ENCODE peak calls at places on chromosomes 2 and 18, in seven cellular contexts. H is left ventricle myocardium inferior, E is mucosa of descending colon, G is Calu3, J is WTC11, O is cardiac fibroblast, S is neural progenitor cell. L is an unnamed sample.

GRCh38 chr18:8871484-8871883 is 166.1 kb downstream of the MTCL1 start:
- DNase-seq in H (no peak), E (no peak), G (no peak), J (no peak), O (no peak), S (no peak), L (no peak)

GRCh38 chr2:240578110-240578450 is 8.5 kb upstream of the CAPN10 start:
- DNase-seq in H (peak), E (peak), G (no peak), J (no peak), O (no peak), S (no peak), L (no peak)

GRCh38 chr2:231622963-231623362 is 30.3 kb downstream of the TEX44 start:
- DNase-seq in H (no peak), E (no peak), G (no peak), J (no peak), O (no peak), S (no peak), L (no peak)

GRCh38 chr2:205510345-205510744 is 172.0 kb upstream of the NRP2 start:
- DNase-seq in H (no peak), E (no peak), G (no peak), J (no peak), O (no peak), S (peak), L (no peak)

GRCh38 chr2:120710256-120710655 is 25.4 kb upstream of the GLI2 start:
- DNase-seq in H (no peak), E (no peak), G (no peak), J (peak), O (no peak), S (no peak), L (no peak)

GRCh38 chr2:189379287-189379630 is 62.0 kb upstream of the WDR75 start:
- DNase-seq in H (no peak), E (no peak), G (no peak), J (no peak), O (peak), S (no peak), L (no peak)

GRCh38 chr2:191318729-191319078 is 73.5 kb downstream of the MYO1B start:
- DNase-seq in H (no peak), E (peak), G (peak), J (peak), O (peak), S (peak), L (no peak)

GRCh38 chr2:237935740-237936452 is 30.9 kb upstream of the UBE2F start:
- DNase-seq in H (no peak), E (no peak), G (no peak), J (no peak), O (peak), S (no peak), L (no peak)

GRCh38 chr2:33212151-33212550 is 264.3 kb upstream of the RASGRP3 start:
- DNase-seq in H (no peak), E (no peak), G (no peak), J (no peak), O (peak), S (no peak), L (no peak)

GRCh38 chr2:167785606-167786005 is 461.8 kb downstream of the STK39 start:
- DNase-seq in H (no peak), E (no peak), G (no peak), J (no peak), O (no peak), S (peak), L (no peak)

GRCh38 chr18:45993441-45993840 is 26.3 kb upstream of the EPG5 start:
- DNase-seq in H (no peak), E (no peak), G (peak), J (no peak), O (peak), S (no peak), L (no peak)

GRCh38 chr2:194116861-194117260 is 1540.2 kb upstream of the SLC39A10 start:
- DNase-seq in H (no peak), E (no peak), G (no peak), J (no peak), O (no peak), S (no peak), L (no peak)

GRCh38 chr2:197055045-197055444 is 128.5 kb upstream of the PGAP1 start:
- DNase-seq in H (no peak), E (no peak), G (no peak), J (no peak), O (no peak), S (no peak), L (no peak)

GRCh38 chr2:239279508-239280295 is 121.1 kb downstream of the HDAC4 start:
- DNase-seq in H (no peak), E (peak), G (no peak), J (peak), O (peak), S (no peak), L (no peak)

GRCh38 chr2:232486558-232487384 is 863 bp downstream of the ECEL1 start:
- DNase-seq in H (peak), E (no peak), G (no peak), J (peak), O (no peak), S (no peak), L (no peak)

GRCh38 chr2:44087037-44087713 is 81.5 kb upstream of the PPM1B start:
- DNase-seq in H (peak), E (peak), G (peak), J (peak), O (peak), S (peak), L (no peak)

GRCh38 chr2:63029058-63029457 is 21.6 kb upstream of the OTX1 start:
- DNase-seq in H (no peak), E (no peak), G (no peak), J (no peak), O (no peak), S (no peak), L (no peak)

GRCh38 chr2:164657129-164657528 is 35.8 kb upstream of the GRB14 start:
- DNase-seq in H (no peak), E (no peak), G (no peak), J (no peak), O (peak), S (no peak), L (peak)

GRCh38 chr2:218400167-218400929 is 680 bp downstream of the CTDSP1 start:
- DNase-seq in H (peak), E (peak), G (no peak), J (no peak), O (peak), S (peak), L (no peak)

GRCh38 chr2:18971628-18972027 is 382.3 kb upstream of the NT5C1B start:
- DNase-seq in H (no peak), E (no peak), G (no peak), J (no peak), O (no peak), S (no peak), L (no peak)

GRCh38 chr2:145815933-145816332 is 1296.0 kb upstream of the ZEB2 start:
- DNase-seq in H (no peak), E (no peak), G (no peak), J (no peak), O (no peak), S (no peak), L (no peak)

GRCh38 chr2:150358468-150358807 is 129.0 kb downstream of the RND3 start:
- DNase-seq in H (no peak), E (no peak), G (no peak), J (no peak), O (no peak), S (no peak), L (no peak)

GRCh38 chr18:57844319-57844718 is 41.2 kb upstream of the ATP8B1 start:
- DNase-seq in H (no peak), E (no peak), G (no peak), J (no peak), O (no peak), S (no peak), L (no peak)

GRCh38 chr2:62586981-62587380 is 81.0 kb upstream of the TMEM17 start:
- DNase-seq in H (no peak), E (no peak), G (no peak), J (no peak), O (peak), S (no peak), L (no peak)

GRCh38 chr2:241199286-241199685 is 10.8 kb downstream of the ANO7 start:
- DNase-seq in H (no peak), E (no peak), G (no peak), J (no peak), O (no peak), S (no peak), L (no peak)

GRCh38 chr2:238706673-238707072 is 141.2 kb upstream of the TWIST2 start:
- DNase-seq in H (no peak), E (no peak), G (no peak), J (no peak), O (no peak), S (no peak), L (no peak)

DNA sequence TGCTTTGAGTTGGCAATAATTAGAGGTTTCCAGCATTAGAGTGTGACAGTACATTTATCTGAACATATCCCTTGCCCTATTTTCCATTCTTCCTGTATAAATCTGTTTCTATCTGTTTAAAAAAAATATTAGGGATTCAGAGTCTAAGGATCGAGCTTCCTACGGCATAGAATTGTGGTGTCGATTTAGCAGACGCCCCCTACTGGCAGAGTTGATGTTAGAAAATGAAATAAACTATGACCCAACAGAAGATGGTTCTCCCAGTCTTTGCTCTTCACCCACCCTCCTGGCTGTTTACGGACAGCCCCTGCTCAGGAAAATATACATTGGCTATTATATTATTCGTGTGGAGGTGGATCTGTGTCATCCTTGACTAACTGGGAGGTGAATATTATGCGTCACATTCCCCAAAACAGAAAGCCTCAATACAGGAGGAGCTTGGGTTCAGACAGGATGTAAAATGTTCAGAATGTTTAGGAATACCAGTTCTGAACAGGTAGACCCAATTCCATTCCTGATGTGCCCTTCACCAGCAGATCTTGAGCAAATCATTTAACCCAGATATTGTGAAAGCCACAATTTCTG is 10.6 kb upstream of the ERMN start:
- DNase-seq in H (no peak), E (no peak), G (peak), J (peak), O (peak), S (peak), L (no peak)
- TF ChIP-seq CTCF in H (peak), E (peak), G (peak), J (peak), O (peak), S (peak), L (peak)

GRCh38 chr2:175034728-175035127 is 29.5 kb upstream of the CHN1 start:
- DNase-seq in H (no peak), E (no peak), G (no peak), J (no peak), O (no peak), S (no peak), L (no peak)

GRCh38 chr2:175027755-175028154 is 22.6 kb upstream of the CHN1 start:
- DNase-seq in H (no peak), E (no peak), G (no peak), J (no peak), O (no peak), S (no peak), L (no peak)

GRCh38 chr2:175025946-175026345 is 20.8 kb upstream of the CHN1 start:
- DNase-seq in H (no peak), E (no peak), G (no peak), J (no peak), O (peak), S (no peak), L (no peak)

GRCh38 chr2:175026385-175026784 is 21.2 kb upstream of the CHN1 start:
- DNase-seq in H (no peak), E (no peak), G (no peak), J (no peak), O (no peak), S (no peak), L (no peak)

DNA sequence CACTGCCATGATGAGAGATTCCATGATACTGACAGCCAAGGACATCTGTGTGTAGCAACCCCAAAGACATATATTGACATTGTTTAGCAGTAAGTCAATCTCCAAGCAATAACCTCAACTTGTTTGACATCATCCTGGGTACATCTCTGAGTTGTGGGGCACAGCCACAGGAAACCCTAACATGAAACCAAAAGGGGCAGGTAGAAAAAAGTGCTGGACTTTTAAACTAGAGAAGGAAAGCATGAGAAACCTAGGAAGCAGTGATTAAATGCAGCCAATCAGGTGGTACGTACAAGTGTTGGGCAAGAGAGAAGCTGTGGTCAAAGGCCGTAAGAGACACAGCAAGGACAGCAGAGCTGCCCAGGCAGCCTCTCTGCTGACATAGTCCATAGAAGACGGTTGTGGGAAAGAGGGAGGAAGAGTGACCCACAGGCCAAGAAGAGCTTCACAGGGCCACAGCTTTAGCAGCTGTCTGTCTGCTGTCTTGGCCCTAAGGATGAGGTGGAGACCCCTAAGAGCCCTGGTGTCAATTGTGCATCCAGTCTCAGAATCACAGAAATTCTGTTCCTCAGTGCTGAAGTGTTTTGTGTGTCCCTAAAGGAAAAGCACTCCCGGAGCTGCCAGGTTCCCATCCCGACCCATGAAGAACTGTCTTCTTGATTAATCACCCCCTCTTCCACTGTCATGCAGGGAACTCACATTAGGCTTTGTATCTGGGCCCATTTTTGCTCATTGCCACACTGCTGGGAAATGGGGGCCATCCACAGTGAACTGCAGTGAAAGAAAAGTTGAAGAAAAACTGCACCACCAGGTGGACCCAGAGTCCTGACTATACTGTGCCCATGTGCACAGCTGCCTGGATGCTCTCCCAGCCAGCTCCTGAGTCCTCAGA is 25.4 kb upstream of the CHN1 start:
- DNase-seq in H (no peak), E (no peak), G (peak), J (peak), O (peak), S (peak), L (no peak)
- TF ChIP-seq CTCF in H (peak), E (no peak), G (peak), J (peak), O (peak), S (peak), L (peak)

DNA sequence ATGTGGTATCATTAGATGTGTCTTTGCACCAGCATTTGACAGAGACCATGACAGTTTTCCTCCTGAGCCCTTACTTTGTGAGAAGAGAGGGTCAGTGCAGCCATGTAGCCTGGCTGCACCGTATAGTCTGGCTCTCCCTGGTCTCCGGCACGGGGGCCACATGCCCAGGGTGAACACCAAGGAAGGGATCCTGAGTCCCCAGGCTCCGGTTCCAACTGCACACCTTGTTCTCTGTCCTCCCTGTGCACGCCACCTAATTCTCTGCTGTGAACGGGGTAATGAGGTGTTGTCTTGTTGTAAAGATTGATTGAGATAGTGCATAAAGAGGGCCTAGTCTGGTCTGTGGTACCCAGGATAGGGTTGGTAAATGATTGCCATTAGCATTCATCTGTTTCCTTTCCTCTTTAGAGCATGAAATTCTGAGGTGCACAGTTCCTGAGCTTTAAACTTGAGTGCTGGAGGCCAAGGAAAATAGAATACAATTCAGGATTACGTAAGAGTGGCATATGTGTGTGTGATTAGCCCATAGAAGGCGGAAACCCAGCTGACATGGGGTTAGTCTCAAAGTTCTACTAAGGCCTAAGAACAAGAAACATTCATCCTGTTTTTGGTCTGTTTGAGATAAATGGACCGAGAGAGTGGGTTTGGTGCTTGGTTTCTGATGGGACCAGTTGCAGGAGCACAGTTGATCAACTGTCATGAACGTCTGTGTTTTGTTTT is 55.5 kb downstream of the NCK2 start:
- DNase-seq in H (no peak), E (no peak), G (no peak), J (no peak), O (peak), S (no peak), L (no peak)
- TF ChIP-seq CTCF in H (no peak), E (no peak), G (no peak), J (no peak), O (no peak), S (no peak), L (no peak)

GRCh38 chr2:151614606-151615306 is 119.5 kb downstream of the NEB start:
- DNase-seq in H (no peak), E (no peak), G (no peak), J (no peak), O (no peak), S (no peak), L (no peak)

GRCh38 chr2:151616760-151617339 is 117.4 kb downstream of the NEB start:
- DNase-seq in H (no peak), E (no peak), G (no peak), J (no peak), O (no peak), S (no peak), L (no peak)

GRCh38 chr2:151614159-151614558 is 120.1 kb downstream of the NEB start:
- DNase-seq in H (no peak), E (no peak), G (no peak), J (no peak), O (no peak), S (no peak), L (no peak)

DNA sequence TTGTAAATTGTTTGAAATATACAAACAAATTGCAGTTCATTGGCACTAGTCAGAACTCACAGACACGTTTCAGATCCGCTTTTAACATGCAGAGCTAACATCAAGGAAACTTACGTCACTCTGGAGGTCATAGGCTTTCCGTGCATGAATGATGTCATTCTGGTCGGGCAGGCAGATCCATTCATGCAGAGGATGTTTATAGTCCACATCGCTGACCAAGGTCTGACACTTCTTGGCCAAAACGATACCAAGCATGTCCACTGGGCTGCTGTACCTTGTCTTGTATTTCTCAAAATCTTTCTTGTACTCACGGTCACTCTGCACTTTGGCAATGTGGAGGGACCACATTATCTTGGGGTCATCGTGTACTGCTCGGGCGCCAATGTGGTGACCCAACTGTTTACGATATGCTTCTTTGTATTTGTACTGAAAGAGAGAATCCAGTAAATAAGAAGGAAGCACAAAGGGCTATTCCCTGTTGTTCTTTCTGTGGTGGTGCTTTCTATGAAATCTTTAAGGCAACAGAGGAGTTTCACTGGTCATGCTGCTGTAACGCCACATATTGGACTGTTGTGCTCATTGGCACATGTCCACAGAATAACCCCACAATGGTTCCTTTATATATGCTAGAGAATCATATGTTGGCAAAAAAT is 114.8 kb downstream of the NEB start:
- DNase-seq in H (no peak), E (no peak), G (no peak), J (no peak), O (peak), S (no peak), L (no peak)
- TF ChIP-seq CTCF in H (no peak), E (no peak), G (no peak), J (no peak), O (no peak), S (no peak), L (no peak)

DNA sequence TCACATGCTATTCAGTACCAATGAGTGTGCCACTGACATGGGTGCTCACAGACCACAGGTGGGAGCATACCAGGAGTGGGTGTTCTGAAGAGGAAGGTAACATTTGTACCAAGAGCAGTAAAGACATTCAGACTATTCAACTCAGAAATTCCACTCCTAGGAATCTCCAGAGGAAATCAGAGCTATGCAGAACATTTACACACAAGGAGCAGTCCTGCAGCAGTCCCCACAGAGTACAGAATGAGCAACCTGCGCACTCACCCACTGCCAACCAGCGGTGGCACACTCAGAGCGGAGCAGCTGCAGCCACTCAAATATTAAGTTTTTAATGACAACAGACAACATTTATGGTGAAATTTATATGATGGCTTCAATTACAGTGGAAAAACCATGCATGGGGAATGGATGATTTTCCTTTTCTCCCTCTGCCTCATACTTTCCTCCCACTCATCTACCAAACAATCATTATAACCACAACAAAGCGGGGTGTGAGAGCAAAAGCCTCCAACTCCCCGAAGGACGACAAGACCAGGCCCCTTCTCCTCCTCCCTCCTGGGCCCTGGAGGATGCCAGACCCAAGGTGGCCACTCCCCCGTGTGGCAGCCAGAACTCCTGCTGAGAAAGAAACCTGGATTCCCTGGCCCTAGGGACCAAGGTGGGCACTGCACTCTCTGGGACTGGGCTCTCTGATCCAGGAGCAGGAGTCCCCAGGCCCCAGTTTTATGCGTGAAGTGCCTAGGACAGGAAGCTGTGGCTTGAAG is 5.4 kb downstream of the HS6ST1 start:
- DNase-seq in H (no peak), E (no peak), G (peak), J (peak), O (peak), S (no peak), L (no peak)
- TF ChIP-seq CTCF in H (no peak), E (no peak), G (peak), J (no peak), O (peak), S (peak), L (peak)

L was measured in retinal pigment epithelial cell.